ENCODE peak calls at places on chromosome 17, in eight cellular contexts. U, I, S, O, M, R, Q and V are unnamed samples.
A peak's percentile ranks its signal among the peaks of the same experiment; 100 is the strongest.

GRCh38 chr17:57506253-57506911 is 238.7 kb downstream of the CCDC182 start:
- DNase-seq in S (no peak), R (no peak), Q (no peak), M (no peak), O (no peak), U (no peak), I (no peak), V (no peak)

GRCh38 chr17:14201087-14201486 is 35.6 kb downstream of the CDRT15 start:
- DNase-seq in M (no peak), O (no peak), Q (no peak), S (no peak), U (no peak), R (no peak), I (no peak), V (no peak)

GRCh38 chr17:55263565-55264272 is 1.0 kb upstream of the HLF start:
- DNase-seq in R (no peak), S (no peak), O (no peak), I (no peak), U (no peak), M (no peak), Q (no peak), V (no peak)

GRCh38 chr17:62708587-62708986 is 81.1 kb downstream of the MRC2 start:
- DNase-seq in M (no peak), U (no peak), S (no peak), O (no peak), Q (no peak), I (no peak), R (no peak), V (no peak)

GRCh38 chr17:82297280-82297803 is 20.1 kb downstream of the CD7 start:
- DNase-seq in M (peak; percentile 87), U (peak; percentile 50), O (peak; percentile 93), R (peak; percentile 81), S (peak; percentile 77), I (peak; percentile 90), Q (no peak), V (no peak)

GRCh38 chr17:65081439-65081838 is 24.9 kb upstream of the GNA13 start:
- DNase-seq in R (no peak), M (no peak), Q (no peak), I (no peak), O (no peak), U (no peak), S (no peak), V (no peak)

GRCh38 chr17:43411820-43412529 is 13.2 kb downstream of the ARL4D start:
- DNase-seq in R (no peak), S (no peak), I (no peak), Q (no peak), O (no peak), M (no peak), U (no peak), V (no peak)

GRCh38 chr17:40290629-40291296 is 3.1 kb downstream of the CDC6 start:
- DNase-seq in O (peak; percentile 81), S (peak; percentile 72), R (peak; percentile 69), M (peak; percentile 46), U (no peak), Q (no peak), I (no peak), V (no peak)

GRCh38 chr17:8870406-8871040 is 3.0 kb upstream of the PIK3R6 start:
- DNase-seq in O (no peak), Q (no peak), U (no peak), R (no peak), M (no peak), I (no peak), S (no peak), V (no peak)

GRCh38 chr17:21233581-21234337 is 19.5 kb downstream of the NATD1 start:
- DNase-seq in S (no peak), O (no peak), U (no peak), R (no peak), M (no peak), Q (no peak), I (no peak), V (no peak)

GRCh38 chr17:50634123-50634914 is at the start of gene ABCC3:
- DNase-seq in I (peak; percentile 74), S (peak; percentile 32), M (peak; percentile 75), Q (no peak), O (peak; percentile 87), U (no peak), R (peak; percentile 76), V (no peak)

GRCh38 chr17:48030531-48030930 is 7.1 kb downstream of the COPZ2 start:
- DNase-seq in O (no peak), Q (no peak), U (no peak), I (no peak), R (no peak), M (no peak), S (no peak), V (no peak)

GRCh38 chr17:31838641-31839225 is 20.3 kb downstream of the COPRS start:
- DNase-seq in R (no peak), S (no peak), I (no peak), M (no peak), O (no peak), U (no peak), Q (no peak), V (no peak)

GRCh38 chr17:76643553-76644148 is at the start of gene ST6GALNAC1:
- DNase-seq in R (no peak), U (no peak), S (no peak), I (no peak), M (peak; percentile 85), Q (no peak), O (no peak), V (no peak)

GRCh38 chr17:52762794-52763167 is 604.3 kb upstream of the CA10 start:
- DNase-seq in U (no peak), S (no peak), O (no peak), M (no peak), I (no peak), Q (no peak), R (no peak), V (no peak)

GRCh38 chr17:12545877-12546513 is 119.7 kb upstream of the MYOCD start:
- DNase-seq in O (peak; percentile 55), U (no peak), S (peak; percentile 53), I (peak; percentile 34), M (no peak), Q (peak; percentile 25), R (peak; percentile 32), V (peak; percentile 13)

GRCh38 chr17:31564883-31565297 is 173.4 kb downstream of the RAB11FIP4 start:
- DNase-seq in O (no peak), R (peak; percentile 33), M (no peak), I (peak; percentile 64), S (peak; percentile 80), Q (no peak), U (no peak), V (no peak)

GRCh38 chr17:81566461-81567126 is 14.4 kb upstream of the FAAP100 start:
- DNase-seq in R (peak; percentile 94), S (peak; percentile 92), Q (no peak), I (peak; percentile 75), M (peak; percentile 84), U (no peak), O (peak; percentile 85), V (no peak)

GRCh38 chr17:42365136-42365535 is 23.1 kb downstream of the STAT3 start:
- DNase-seq in S (no peak), Q (no peak), U (no peak), O (no peak), R (no peak), I (no peak), M (no peak), V (no peak)

GRCh38 chr17:34769899-34770298 is 190.5 kb downstream of the TMEM132E start:
- DNase-seq in R (no peak), U (no peak), S (no peak), Q (no peak), M (no peak), I (no peak), O (no peak), V (no peak)

GRCh38 chr17:64494121-64494520 is 2.7 kb downstream of the POLG2 start:
- DNase-seq in R (no peak), M (no peak), Q (no peak), U (no peak), S (no peak), I (no peak), O (no peak), V (no peak)

GRCh38 chr17:38457577-38458371 is 29.5 kb downstream of the ARHGAP23 start:
- DNase-seq in I (no peak), M (no peak), Q (no peak), U (no peak), S (no peak), O (no peak), R (no peak), V (peak; percentile 7)
- TF ChIP-seq POLR2A in I (no peak), M (no peak), Q (no peak), U (no peak), S (no peak), O (no peak), R (no peak), V (no peak)

DNA sequence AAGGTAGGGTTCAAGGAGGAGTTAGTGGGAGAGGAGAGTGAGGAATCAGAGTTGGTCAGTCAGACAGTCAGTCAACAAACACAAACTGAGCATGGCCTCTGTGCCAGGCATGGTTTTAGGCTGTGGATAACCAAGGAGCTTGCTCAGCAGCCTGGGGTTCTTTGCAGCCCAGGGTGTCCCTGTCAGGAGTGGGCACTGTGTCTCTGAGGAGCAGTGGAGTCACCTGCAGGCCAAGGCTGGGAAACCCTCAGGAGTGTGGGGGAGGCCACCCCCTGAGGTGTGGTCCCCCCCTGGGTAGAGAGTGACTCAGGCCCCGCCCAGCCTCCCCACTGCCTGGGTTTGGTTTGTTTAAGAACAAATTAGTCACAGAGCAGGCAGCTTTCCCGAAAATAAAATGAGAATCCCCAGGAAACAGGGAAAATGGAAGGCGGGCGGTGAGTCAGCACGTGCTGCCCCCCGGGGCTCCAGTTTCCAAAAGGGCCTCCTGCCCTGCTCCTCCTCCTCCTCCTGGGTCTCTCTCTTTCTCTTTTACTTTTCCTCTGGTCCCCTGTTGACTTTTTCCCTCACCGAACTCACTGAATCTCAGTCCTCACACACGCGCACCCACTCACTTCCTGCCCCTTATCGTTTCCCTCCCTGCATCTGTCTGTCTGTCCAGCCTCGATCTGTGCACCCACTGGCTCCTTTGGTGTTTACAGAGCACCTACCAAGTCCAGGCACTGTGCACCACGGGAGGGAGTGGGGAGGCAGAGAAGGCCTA is 44.3 kb downstream of the SOCS3 start:
- DNase-seq in I (peak; percentile 92), M (peak; percentile 79), S (peak; percentile 36), O (peak; percentile 99), R (peak; percentile 65), Q (no peak), U (peak; percentile 33), V (peak; percentile 68)
- TF ChIP-seq POLR2A in I (peak; percentile 6), M (no peak), S (no peak), O (no peak), R (no peak), Q (no peak), U (no peak), V (no peak)

DNA sequence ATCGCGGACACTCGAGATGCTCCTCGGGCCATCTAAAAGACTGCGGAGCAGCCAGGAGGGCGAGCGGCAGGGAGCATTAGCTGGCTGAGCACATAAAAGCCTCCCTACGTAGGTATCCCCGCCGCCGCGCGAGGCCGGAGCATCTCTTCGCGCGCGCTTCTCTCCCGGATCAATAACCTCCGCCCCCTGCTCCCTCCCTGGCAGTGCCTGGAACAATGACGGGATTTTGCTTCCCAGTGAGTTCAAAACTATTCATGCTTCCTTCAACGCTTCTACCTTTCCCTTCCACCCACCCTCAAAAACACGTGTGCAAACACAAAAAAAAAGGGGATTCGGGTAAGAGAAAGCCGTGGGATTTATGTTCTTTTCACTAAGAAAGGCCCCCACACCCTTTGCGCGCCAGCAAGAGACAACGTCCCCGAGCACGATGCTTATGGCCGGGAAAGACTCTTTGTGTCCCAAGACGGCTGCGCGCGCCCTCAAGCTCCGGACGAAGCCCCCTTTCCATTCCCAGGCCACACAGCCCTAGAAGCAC is 899 bp downstream of the CENPV start:
- DNase-seq in R (peak; percentile 54), Q (peak; percentile 17), S (peak; percentile 68), U (no peak), M (peak; percentile 48), O (peak; percentile 63), I (no peak), V (peak; percentile 41)
- TF ChIP-seq POLR2A in R (no peak), Q (no peak), S (no peak), U (no peak), M (no peak), O (no peak), I (no peak), V (no peak)

GRCh38 chr17:7404737-7405412 is 978 bp upstream of the TMEM256 start:
- DNase-seq in M (peak; percentile 60), I (peak; percentile 78), S (peak; percentile 13), R (peak; percentile 48), U (no peak), O (peak; percentile 56), Q (no peak), V (peak; percentile 54)
- TF ChIP-seq POLR2A in M (no peak), I (peak; percentile 39), S (peak; percentile 8), R (peak; percentile 12), U (no peak), O (peak; percentile 44), Q (no peak), V (no peak)